ENCODE peak calls at places on chromosomes 3 and 15, in six cellular contexts. Q is mammary epithelial cell; J is NCI-H69; U is EL; K is stimulated activated naive CD8-positive, alpha-beta T cell treated with anti-CD3 and anti-CD28 coated beads, Interleukin-15, Interleukin-2, amounts not matched to agents 100 U/mL and 50 U/mL, for 24 hours; D is NCI-H2171 treated with DMSO at 0.1 percent for 48 hours. S is an unnamed sample.

GRCh38 chr3:46334911-46335478 is 18.9 kb upstream of the CCR2 start:
- DNase-seq in Q (peak), J (no peak), U (peak), K (no peak), D (no peak), S (peak)

GRCh38 chr15:52563499-52564060 is 5.2 kb downstream of the ARPP19 start:
- DNase-seq in Q (no peak), J (peak), U (no peak), K (no peak), D (no peak), S (no peak)

GRCh38 chr15:42137461-42138261 is 18.8 kb downstream of the PLA2G4F start:
- DNase-seq in Q (peak), J (peak), U (peak), K (peak), D (peak), S (peak)

GRCh38 chr3:52892290-52892624 is 5.1 kb downstream of the STIMATE start:
- DNase-seq in Q (no peak), J (no peak), U (no peak), K (no peak), D (no peak), S (no peak)

GRCh38 chr15:58438956-58439355 is 7.2 kb downstream of the LIPC start:
- DNase-seq in Q (peak), J (peak), U (peak), K (no peak), D (peak), S (peak)

GRCh38 chr3:44529927-44530326 is 25.1 kb upstream of the ZKSCAN7 start:
- DNase-seq in Q (no peak), J (peak), U (peak), K (no peak), D (no peak), S (no peak)

GRCh38 chr3:149395107-149396089 is 17.9 kb upstream of the TM4SF1 start:
- DNase-seq in Q (no peak), J (peak), U (peak), K (no peak), D (no peak), S (peak)

GRCh38 chr3:169305460-169305859 is 358.1 kb downstream of the MECOM start:
- DNase-seq in Q (no peak), J (peak), U (no peak), K (no peak), D (no peak), S (peak)

GRCh38 chr3:134992180-134992579 is 197.1 kb downstream of the EPHB1 start:
- DNase-seq in Q (no peak), J (no peak), U (no peak), K (no peak), D (no peak), S (no peak)